ENCODE peak calls at places on chromosomes 16 and 17, in nine cellular contexts. Y is epithelial cell of proximal tubule, R is fibroblast of mammary gland, T is colonic mucosa, W is AG09309, N is thoracic aorta, E is A549, J is psoas muscle, O is Peyer's patch. C is an unnamed sample.

GRCh38 chr16:66695935-66696668 is 441 bp downstream of the CMTM4 start:
- DNase-seq in E (peak), J (peak), N (no peak), O (peak), T (peak), R (no peak), Y (no peak), W (no peak), C (peak)

GRCh38 chr17:57288034-57288752 is 31.9 kb downstream of the MSI2 start:
- DNase-seq in W (no peak), N (no peak), O (no peak), R (peak), Y (no peak), E (no peak), J (no peak), T (no peak), C (no peak)

GRCh38 chr16:17224859-17225258 is 245.9 kb downstream of the XYLT1 start:
- DNase-seq in R (peak), Y (no peak), W (peak), E (no peak), O (peak), J (peak), T (peak), N (peak), C (peak)

GRCh38 chr17:20008242-20009051 is 712 bp upstream of the SPECC1 start:
- DNase-seq in N (no peak), T (peak), Y (no peak), O (peak), W (no peak), E (peak), J (no peak), R (peak), C (no peak)

GRCh38 chr17:67696853-67697505 is 20.8 kb upstream of the NOL11 start:
- DNase-seq in E (no peak), O (no peak), Y (no peak), N (no peak), J (no peak), W (no peak), R (no peak), T (no peak), C (no peak)

GRCh38 chr17:46916211-46916610 is 6.7 kb upstream of the GOSR2 start:
- DNase-seq in T (no peak), E (no peak), Y (no peak), O (no peak), J (no peak), W (no peak), R (peak), N (no peak), C (no peak)

GRCh38 chr17:71163121-71163812 is 957.6 kb upstream of the SOX9 start:
- DNase-seq in E (no peak), J (no peak), O (no peak), N (no peak), Y (no peak), R (no peak), T (peak), W (no peak), C (peak)

GRCh38 chr16:25110392-25110947 is 1.1 kb upstream of the LCMT1 start:
- DNase-seq in O (no peak), R (no peak), E (no peak), N (no peak), T (no peak), Y (no peak), J (no peak), W (no peak), C (no peak)

GRCh38 chr17:57455063-57455914 is 199.0 kb downstream of the MSI2 start:
- DNase-seq in R (no peak), O (no peak), J (no peak), N (no peak), W (no peak), Y (no peak), E (no peak), T (no peak), C (peak)

GRCh38 chr16:3306078-3306477 is 781 bp downstream of the ZNF75A start:
- DNase-seq in N (no peak), T (no peak), O (no peak), E (no peak), R (no peak), J (no peak), W (no peak), Y (no peak), C (no peak)

GRCh38 chr17:68603663-68604062 is 2.5 kb upstream of the FAM20A start:
- DNase-seq in J (no peak), W (no peak), Y (no peak), R (no peak), N (no peak), O (no peak), T (no peak), E (no peak), C (no peak)

GRCh38 chr17:38890410-38890746 is 20.5 kb downstream of the LASP1 start:
- DNase-seq in N (no peak), E (no peak), T (no peak), Y (no peak), W (no peak), R (no peak), O (no peak), J (no peak), C (no peak)

GRCh38 chr17:38892083-38892482 is 22.2 kb downstream of the LASP1 start:
- DNase-seq in O (no peak), T (no peak), R (no peak), E (no peak), Y (no peak), N (no peak), J (no peak), W (no peak), C (no peak)

GRCh38 chr17:38891441-38891840 is 21.6 kb downstream of the LASP1 start:
- DNase-seq in R (no peak), Y (no peak), T (no peak), N (no peak), W (no peak), J (no peak), E (no peak), O (no peak), C (no peak)

GRCh38 chr17:38888842-38889241 is 19.0 kb downstream of the LASP1 start:
- DNase-seq in N (no peak), W (no peak), Y (no peak), E (no peak), T (no peak), R (no peak), J (no peak), O (no peak), C (no peak)

GRCh38 chr17:38889745-38890409 is 20.0 kb downstream of the LASP1 start:
- DNase-seq in E (no peak), W (no peak), O (no peak), N (no peak), T (no peak), Y (no peak), R (no peak), J (no peak), C (no peak)
- TF ChIP-seq CTCF in E (no peak), W (no peak), O (no peak), N (no peak), T (no peak), Y (no peak), R (no peak), J (no peak), C (no peak)

GRCh38 chr17:3750926-3751325 is 27.2 kb downstream of the HASPIN start:
- DNase-seq in T (no peak), N (no peak), W (no peak), Y (no peak), J (no peak), E (no peak), O (peak), R (no peak), C (no peak)

GRCh38 chr17:3751836-3752235 is 28.1 kb downstream of the HASPIN start:
- DNase-seq in J (no peak), Y (no peak), O (no peak), E (no peak), N (no peak), T (no peak), W (no peak), R (no peak), C (no peak)

GRCh38 chr17:3755335-3756030 is 31.8 kb downstream of the HASPIN start:
- DNase-seq in O (no peak), W (no peak), E (no peak), J (no peak), N (no peak), R (no peak), T (no peak), Y (no peak), C (no peak)

GRCh38 chr17:3754066-3754457 is 30.4 kb downstream of the HASPIN start:
- DNase-seq in J (no peak), E (no peak), T (no peak), R (no peak), W (no peak), Y (no peak), N (no peak), O (no peak), C (no peak)

DNA sequence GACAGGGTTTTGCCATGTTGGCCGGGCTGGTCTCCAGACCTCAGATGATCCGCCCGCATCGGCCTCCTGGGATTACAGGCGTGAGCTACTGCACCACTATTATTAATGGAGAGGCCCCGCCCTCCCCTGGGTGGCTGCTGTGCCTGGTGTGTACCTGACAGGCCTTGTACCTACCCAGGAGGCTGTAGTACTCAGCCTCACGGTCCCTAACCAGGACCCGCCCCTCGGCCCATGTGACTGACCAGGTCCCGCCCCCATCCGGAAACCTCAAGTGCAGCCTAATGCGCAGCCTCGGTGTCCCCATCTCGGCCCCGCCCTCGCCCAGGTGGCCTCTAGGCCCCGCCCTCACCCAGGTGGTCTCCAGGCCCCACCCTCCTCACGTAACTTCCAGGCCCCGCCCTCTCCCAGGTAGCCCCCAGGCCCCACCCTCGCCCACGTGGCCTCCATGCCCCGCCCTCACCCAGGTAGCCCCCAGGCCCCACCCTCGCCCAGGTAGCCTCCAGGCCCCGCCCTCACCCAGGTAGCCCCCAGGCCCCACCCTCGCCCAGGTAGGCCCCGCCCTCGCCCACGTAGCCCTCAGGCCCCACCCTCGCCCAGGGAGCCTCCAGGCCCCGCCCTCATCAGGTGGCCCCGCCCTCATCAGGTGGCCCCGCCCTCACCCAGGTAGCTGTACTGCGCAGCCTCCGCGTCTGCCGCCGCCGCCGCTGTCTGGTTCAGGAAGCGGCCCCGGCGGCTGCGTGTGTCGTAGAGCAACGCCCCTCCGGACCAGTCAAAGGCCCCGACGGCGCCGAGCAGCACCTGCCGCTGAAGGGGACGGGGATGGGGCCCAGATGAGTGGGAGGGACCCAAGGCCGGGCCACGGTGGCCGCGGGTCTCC is 31.0 kb downstream of the HASPIN start:
- DNase-seq in N (no peak), T (peak), Y (no peak), R (peak), O (peak), E (no peak), W (no peak), J (no peak), C (peak)
- H3K4me3 ChIP-seq in N (no peak), T (peak), Y (peak), R (no peak), O (peak), E (peak), W (no peak), J (no peak), C (peak)

GRCh38 chr17:78831688-78832540 is 8.7 kb downstream of the USP36 start:
- DNase-seq in W (no peak), Y (no peak), N (no peak), J (no peak), R (no peak), T (no peak), O (no peak), E (no peak), C (no peak)
- TF ChIP-seq CTCF in W (no peak), Y (no peak), N (no peak), J (no peak), R (no peak), T (no peak), O (no peak), E (no peak), C (no peak)

GRCh38 chr17:1782171-1782567 is 20.3 kb downstream of the SERPINF1 start:
- DNase-seq in W (no peak), R (no peak), N (no peak), O (no peak), Y (no peak), J (peak), T (no peak), E (no peak), C (peak)

GRCh38 chr17:1786708-1787107 is 24.8 kb downstream of the SERPINF1 start:
- DNase-seq in Y (no peak), R (peak), O (no peak), J (peak), W (no peak), T (no peak), N (no peak), E (no peak), C (no peak)

GRCh38 chr17:1783271-1783670 is 21.4 kb downstream of the SERPINF1 start:
- DNase-seq in T (no peak), W (no peak), O (peak), Y (no peak), E (no peak), R (peak), N (no peak), J (peak), C (peak)

GRCh38 chr17:1785925-1786324 is 24.1 kb downstream of the SERPINF1 start:
- DNase-seq in W (no peak), Y (no peak), R (peak), N (no peak), O (no peak), E (no peak), J (peak), T (no peak), C (no peak)

DNA sequence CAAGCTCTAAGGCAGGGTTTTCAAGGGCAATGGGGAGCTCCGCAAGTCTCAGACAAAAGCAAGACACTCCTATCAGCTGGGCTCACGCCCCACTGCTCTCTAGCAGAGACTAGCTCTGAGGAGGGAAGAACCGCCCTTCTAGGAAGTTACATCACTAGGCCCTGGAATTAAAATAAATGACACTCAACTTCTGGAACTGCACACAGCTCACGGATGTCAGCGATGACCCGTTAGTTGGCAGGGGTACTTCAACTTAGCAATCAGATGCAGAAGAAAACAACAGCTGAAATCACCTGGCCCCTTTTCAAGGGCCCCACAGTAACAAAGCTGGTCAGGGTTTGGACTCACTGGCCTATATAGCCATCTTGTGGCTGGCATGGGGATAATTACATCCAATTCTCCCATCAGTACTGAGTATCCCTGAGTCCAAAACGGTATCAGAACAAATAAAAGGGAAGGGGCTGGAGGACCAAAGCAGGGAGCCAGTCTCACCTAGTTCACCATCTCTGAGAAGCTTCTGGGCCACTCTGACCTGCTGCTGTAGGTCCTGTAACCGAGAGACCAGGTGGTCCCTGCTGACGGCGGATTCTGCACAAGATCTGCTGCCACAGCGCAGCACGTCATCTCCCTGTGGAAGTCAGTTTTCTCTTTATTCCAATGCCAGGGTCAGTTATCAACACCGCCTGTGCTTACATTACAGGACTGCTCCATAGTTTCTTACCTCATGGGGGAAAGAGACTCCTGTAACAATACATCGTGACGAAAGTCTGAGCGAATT is 22.2 kb downstream of the SERPINF1 start:
- DNase-seq in E (peak), W (peak), J (peak), R (peak), T (peak), Y (peak), O (peak), N (peak), C (peak)
- H3K4me3 ChIP-seq in E (no peak), W (no peak), J (peak), R (no peak), T (no peak), Y (no peak), O (no peak), N (peak), C (no peak)

GRCh38 chr16:48029768-48030167 is 126.0 kb downstream of the ABCC12 start:
- DNase-seq in E (no peak), W (peak), N (no peak), R (no peak), Y (no peak), J (no peak), O (no peak), T (no peak), C (no peak)
- TF ChIP-seq CTCF in E (no peak), W (peak), N (no peak), R (peak), Y (peak), J (no peak), O (no peak), T (no peak), C (no peak)

C was measured in thyroid gland.